ENCODE peak calls at places on chromosomes 5 and 9, in ten cellular contexts. Q is RWPE1; Z is T-helper 2 cell; Y is NCI-H1105 treated with DMSO at 0.1 percent for 48 hours; G is GM23248; S is ecto neural progenitor cell; B is stimulated activated effector memory CD8-positive, alpha-beta T cell treated with anti-CD3 and anti-CD28 coated beads, Interleukin-12 subunit alpha, Interleukin-12 subunit beta, amount 100 ng/mL, for 72 hours; R is cardiac muscle cell; H is NCI-H2171; U is hepatocyte. O is an unnamed sample.

GRCh38 chr5:138770977-138771376 is 17.8 kb downstream of the CTNNA1 start:
- DNase-seq in G (no peak), R (no peak), Z (no peak), B (no peak), H (no peak), S (no peak), U (no peak), Y (no peak), Q (no peak), O (no peak)

GRCh38 chr5:172905771-172906170 is 53.5 kb upstream of the RPL26L1 start:
- DNase-seq in Z (no peak), R (no peak), G (no peak), Y (no peak), Q (no peak), H (no peak), S (no peak), U (no peak), B (no peak), O (no peak)

GRCh38 chr9:71202931-71203330 is 81.5 kb upstream of the TRPM3 start:
- DNase-seq in R (no peak), Z (no peak), H (no peak), Y (no peak), B (no peak), G (no peak), Q (no peak), U (no peak), S (no peak), O (no peak)

GRCh38 chr9:94630833-94631232 is 8.5 kb downstream of the FBP1 start:
- DNase-seq in S (no peak), Y (no peak), Q (peak; percentile 70), R (no peak), H (no peak), Z (no peak), G (no peak), B (no peak), U (peak; percentile 36), O (no peak)

GRCh38 chr5:10789021-10789420 is 28.0 kb upstream of the DAP start:
- DNase-seq in Y (no peak), B (no peak), S (no peak), Z (no peak), R (peak; percentile 93), G (peak; percentile 78), Q (no peak), H (no peak), U (no peak), O (no peak)

GRCh38 chr9:93057703-93058356 is 671 bp upstream of the SUSD3 start:
- DNase-seq in Y (no peak), B (no peak), R (no peak), S (no peak), U (no peak), G (no peak), H (no peak), Z (peak; percentile 19), Q (no peak), O (no peak)

GRCh38 chr9:33287087-33287490 is 3.2 kb upstream of the NFX1 start:
- DNase-seq in H (peak; percentile 5), Z (peak; percentile 30), S (no peak), R (peak; percentile 79), G (peak; percentile 91), B (no peak), Y (peak; percentile 69), U (peak; percentile 81), Q (peak; percentile 79), O (peak; percentile 68)

GRCh38 chr9:107983191-107983603 is 493.6 kb upstream of the KLF4 start:
- DNase-seq in R (no peak), H (no peak), Y (no peak), Z (no peak), Q (peak; percentile 25), G (peak; percentile 91), U (no peak), B (no peak), S (no peak), O (no peak)

GRCh38 chr5:172903790-172904189 is 55.4 kb upstream of the RPL26L1 start:
- DNase-seq in Z (no peak), Q (peak; percentile 71), R (peak; percentile 92), H (no peak), G (peak; percentile 99), S (no peak), Y (no peak), U (peak; percentile 88), B (no peak), O (no peak)

GRCh38 chr9:132443951-132444615 is 34.1 kb downstream of the CFAP77 start:
- DNase-seq in Q (no peak), U (no peak), Y (peak; percentile 87), Z (no peak), R (no peak), G (no peak), S (no peak), H (no peak), B (no peak), O (no peak)

GRCh38 chr5:89397096-89397495 is 514.1 kb upstream of the MEF2C start:
- DNase-seq in Y (no peak), S (no peak), R (no peak), Z (no peak), G (peak; percentile 29), Q (no peak), U (no peak), B (no peak), H (no peak), O (no peak)

GRCh38 chr5:11076945-11077613 is 316.0 kb upstream of the DAP start:
- DNase-seq in Z (no peak), S (no peak), B (no peak), U (no peak), Y (no peak), Q (no peak), R (no peak), G (no peak), H (no peak), O (no peak)

GRCh38 chr9:114247491-114247890 is 75.4 kb upstream of the ORM1 start:
- DNase-seq in S (no peak), B (no peak), Q (no peak), G (no peak), Y (no peak), Z (no peak), H (no peak), R (no peak), U (no peak), O (no peak)

GRCh38 chr9:20356392-20357206 is 265.7 kb downstream of the MLLT3 start:
- DNase-seq in Z (no peak), Y (peak; percentile 43), U (peak; percentile 87), S (peak; percentile 80), R (peak; percentile 92), H (peak; percentile 51), B (no peak), G (peak; percentile 89), Q (peak; percentile 72), O (peak; percentile 85)

GRCh38 chr9:135260776-135261175 is 173.3 kb downstream of the OLFM1 start:
- DNase-seq in R (no peak), Y (no peak), Z (no peak), S (no peak), Q (no peak), H (no peak), G (no peak), U (no peak), B (no peak), O (no peak)

GRCh38 chr5:318341-318897 is 3.1 kb upstream of the AHRR start:
- DNase-seq in G (peak; percentile 84), Y (no peak), S (no peak), U (no peak), R (peak; percentile 32), H (no peak), Z (no peak), B (no peak), Q (no peak), O (no peak)

GRCh38 chr9:124285903-124286291 is 28.1 kb downstream of the NEK6 start:
- DNase-seq in U (peak; percentile 74), H (no peak), R (peak; percentile 98), Y (no peak), G (peak; percentile 92), Q (no peak), S (no peak), B (no peak), Z (no peak), O (no peak)

GRCh38 chr9:131585375-131585774 is 40.1 kb downstream of the PRRT1B start:
- DNase-seq in Q (no peak), Y (no peak), B (peak; percentile 29), H (no peak), U (no peak), S (no peak), R (peak; percentile 43), Z (peak; percentile 56), G (no peak), O (no peak)

GRCh38 chr5:172707285-172708182 is 63.5 kb downstream of the DUSP1 start:
- DNase-seq in Q (peak; percentile 72), R (peak; percentile 75), G (peak; percentile 88), Z (no peak), H (peak; percentile 69), U (peak; percentile 72), B (no peak), S (peak; percentile 74), Y (no peak), O (peak; percentile 84)

GRCh38 chr9:98940278-98940677 is 3.4 kb upstream of the COL15A1 start:
- DNase-seq in Y (no peak), H (no peak), Z (no peak), G (no peak), Q (no peak), R (no peak), B (no peak), S (no peak), U (no peak), O (no peak)

GRCh38 chr9:16718296-16718695 is 152.2 kb downstream of the BNC2 start:
- DNase-seq in H (no peak), B (no peak), S (no peak), U (no peak), G (peak; percentile 75), Q (no peak), R (no peak), Z (no peak), Y (no peak), O (no peak)

GRCh38 chr5:142296914-142297417 is 27.9 kb downstream of the SPRY4 start:
- DNase-seq in Q (no peak), H (no peak), G (peak; percentile 51), U (no peak), B (no peak), Y (no peak), Z (no peak), S (no peak), R (peak; percentile 86), O (no peak)

O was measured in NCI-H82.